ENCODE peak calls at places on chromosome 5, in eight cellular contexts. One of them, this sample, is unnamed.
A peak's percentile ranks its signal among the peaks of the same experiment; 100 is the strongest.

GRCh38 chr5:159322180-159322579 is 8.1 kb downstream of the IL12B start:
- DNase-seq in kidney: no peak
- DNase-seq in breast epithelium: no peak
- DNase-seq in sigmoid colon: no peak
- DNase-seq in SK-N-SH: no peak
- DNase-seq in tibial artery: no peak
- DNase-seq in BE2C: no peak
- DNase-seq in stomach: no peak
- DNase-seq in this sample: no peak

GRCh38 chr5:81268797-81269196 is 32.6 kb upstream of the ZCCHC9 start:
- DNase-seq in kidney: no peak
- DNase-seq in breast epithelium: no peak
- DNase-seq in sigmoid colon: no peak
- DNase-seq in SK-N-SH: no peak
- DNase-seq in tibial artery: no peak
- DNase-seq in BE2C: no peak
- DNase-seq in stomach: no peak
- DNase-seq in this sample: no peak

GRCh38 chr5:143874312-143874711 is 62.4 kb downstream of the HMHB1 start:
- DNase-seq in kidney: no peak
- DNase-seq in breast epithelium: no peak
- DNase-seq in sigmoid colon: no peak
- DNase-seq in SK-N-SH: no peak
- DNase-seq in tibial artery: no peak
- DNase-seq in BE2C: no peak
- DNase-seq in stomach: no peak
- DNase-seq in this sample: no peak

GRCh38 chr5:136053336-136054121 is 24.7 kb downstream of the TGFBI start:
- DNase-seq in kidney: no peak
- DNase-seq in breast epithelium: no peak
- DNase-seq in sigmoid colon: no peak
- DNase-seq in SK-N-SH: no peak
- DNase-seq in tibial artery: peak; percentile 87
- DNase-seq in BE2C: no peak
- DNase-seq in stomach: no peak
- DNase-seq in this sample: peak; percentile 54

GRCh38 chr5:31291323-31291854 is 97.9 kb downstream of the CDH6 start:
- DNase-seq in kidney: no peak
- DNase-seq in breast epithelium: no peak
- DNase-seq in sigmoid colon: no peak
- DNase-seq in SK-N-SH: peak; percentile 8
- DNase-seq in tibial artery: no peak
- DNase-seq in BE2C: peak; percentile 62
- DNase-seq in stomach: no peak
- DNase-seq in this sample: no peak

GRCh38 chr5:6745706-6746217 is 32.5 kb downstream of the TENT4A start:
- DNase-seq in kidney: no peak
- DNase-seq in breast epithelium: no peak
- DNase-seq in sigmoid colon: peak; percentile 18
- DNase-seq in SK-N-SH: peak; percentile 71
- DNase-seq in tibial artery: no peak
- DNase-seq in BE2C: no peak
- DNase-seq in stomach: no peak
- DNase-seq in this sample: no peak

GRCh38 chr5:111745075-111745474 is 11.9 kb downstream of the NREP start:
- DNase-seq in kidney: no peak
- DNase-seq in breast epithelium: no peak
- DNase-seq in sigmoid colon: no peak
- DNase-seq in SK-N-SH: no peak
- DNase-seq in tibial artery: no peak
- DNase-seq in BE2C: no peak
- DNase-seq in stomach: no peak
- DNase-seq in this sample: no peak

GRCh38 chr5:69415584-69415958 is 655 bp downstream of the MARVELD2 start:
- DNase-seq in kidney: no peak
- DNase-seq in breast epithelium: no peak
- DNase-seq in sigmoid colon: no peak
- DNase-seq in SK-N-SH: no peak
- DNase-seq in tibial artery: no peak
- DNase-seq in BE2C: no peak
- DNase-seq in stomach: peak; percentile 31
- DNase-seq in this sample: no peak

GRCh38 chr5:57986746-57987145 is 473.1 kb downstream of the PLK2 start:
- DNase-seq in kidney: no peak
- DNase-seq in breast epithelium: no peak
- DNase-seq in sigmoid colon: no peak
- DNase-seq in SK-N-SH: no peak
- DNase-seq in tibial artery: peak; percentile 63
- DNase-seq in BE2C: peak; percentile 8
- DNase-seq in stomach: no peak
- DNase-seq in this sample: no peak

GRCh38 chr5:176742246-176743105 is 67.9 kb upstream of the UNC5A start:
- DNase-seq in kidney: no peak
- DNase-seq in breast epithelium: no peak
- DNase-seq in sigmoid colon: no peak
- DNase-seq in SK-N-SH: peak; percentile 22
- DNase-seq in tibial artery: peak; percentile 25
- DNase-seq in BE2C: no peak
- DNase-seq in stomach: no peak
- DNase-seq in this sample: no peak

GRCh38 chr5:85049020-85049419 is 664.3 kb upstream of the EDIL3 start:
- DNase-seq in kidney: no peak
- DNase-seq in breast epithelium: no peak
- DNase-seq in sigmoid colon: no peak
- DNase-seq in SK-N-SH: no peak
- DNase-seq in tibial artery: no peak
- DNase-seq in BE2C: peak; percentile 83
- DNase-seq in stomach: no peak
- DNase-seq in this sample: no peak

GRCh38 chr5:111792659-111793058 is 35.7 kb upstream of the NREP start:
- DNase-seq in kidney: no peak
- DNase-seq in breast epithelium: no peak
- DNase-seq in sigmoid colon: no peak
- DNase-seq in SK-N-SH: no peak
- DNase-seq in tibial artery: no peak
- DNase-seq in BE2C: no peak
- DNase-seq in stomach: no peak
- DNase-seq in this sample: no peak

GRCh38 chr5:54178991-54179390 is 131.4 kb downstream of the ARL15 start:
- DNase-seq in kidney: no peak
- DNase-seq in breast epithelium: no peak
- DNase-seq in sigmoid colon: no peak
- DNase-seq in SK-N-SH: no peak
- DNase-seq in tibial artery: no peak
- DNase-seq in BE2C: no peak
- DNase-seq in stomach: no peak
- DNase-seq in this sample: no peak

GRCh38 chr5:132478498-132478855 is 12.1 kb downstream of the IRF1 start:
- DNase-seq in kidney: peak; percentile 29
- DNase-seq in breast epithelium: no peak
- DNase-seq in sigmoid colon: peak; percentile 42
- DNase-seq in SK-N-SH: no peak
- DNase-seq in tibial artery: no peak
- DNase-seq in BE2C: no peak
- DNase-seq in stomach: no peak
- DNase-seq in this sample: no peak

GRCh38 chr5:151259931-151260330 is 6.9 kb downstream of the GM2A start:
- DNase-seq in kidney: no peak
- DNase-seq in breast epithelium: no peak
- DNase-seq in sigmoid colon: no peak
- DNase-seq in SK-N-SH: no peak
- DNase-seq in tibial artery: no peak
- DNase-seq in BE2C: no peak
- DNase-seq in stomach: no peak
- DNase-seq in this sample: no peak

GRCh38 chr5:160470437-160471341 is 49.0 kb downstream of the PTTG1 start:
- DNase-seq in kidney: no peak
- DNase-seq in breast epithelium: no peak
- DNase-seq in sigmoid colon: no peak
- DNase-seq in SK-N-SH: no peak
- DNase-seq in tibial artery: no peak
- DNase-seq in BE2C: no peak
- DNase-seq in stomach: peak; percentile 27
- DNase-seq in this sample: no peak

GRCh38 chr5:135491552-135492318 is 39.6 kb upstream of the TIFAB start:
- DNase-seq in kidney: no peak
- DNase-seq in breast epithelium: no peak
- DNase-seq in sigmoid colon: no peak
- DNase-seq in SK-N-SH: peak; percentile 71
- DNase-seq in tibial artery: peak; percentile 50
- DNase-seq in BE2C: peak; percentile 27
- DNase-seq in stomach: peak; percentile 30
- DNase-seq in this sample: no peak

GRCh38 chr5:148909001-148909400 is 82.6 kb downstream of the ADRB2 start:
- DNase-seq in kidney: no peak
- DNase-seq in breast epithelium: no peak
- DNase-seq in sigmoid colon: no peak
- DNase-seq in SK-N-SH: no peak
- DNase-seq in tibial artery: no peak
- DNase-seq in BE2C: no peak
- DNase-seq in stomach: no peak
- DNase-seq in this sample: no peak

GRCh38 chr5:91366571-91366970 is 16.5 kb downstream of the ARRDC3 start:
- DNase-seq in kidney: no peak
- DNase-seq in breast epithelium: no peak
- DNase-seq in sigmoid colon: no peak
- DNase-seq in SK-N-SH: no peak
- DNase-seq in tibial artery: no peak
- DNase-seq in BE2C: no peak
- DNase-seq in stomach: no peak
- DNase-seq in this sample: no peak

GRCh38 chr5:152514827-152515397 is 109.8 kb upstream of the NMUR2 start:
- DNase-seq in kidney: no peak
- DNase-seq in breast epithelium: no peak
- DNase-seq in sigmoid colon: no peak
- DNase-seq in SK-N-SH: peak; percentile 27
- DNase-seq in tibial artery: no peak
- DNase-seq in BE2C: no peak
- DNase-seq in stomach: no peak
- DNase-seq in this sample: no peak
- TF ChIP-seq CTCF in kidney: no peak
- TF ChIP-seq CTCF in breast epithelium: no peak
- TF ChIP-seq CTCF in sigmoid colon: no peak
- TF ChIP-seq CTCF in SK-N-SH: peak; percentile 67
- TF ChIP-seq CTCF in tibial artery: no peak
- TF ChIP-seq CTCF in BE2C: peak; percentile 47
- TF ChIP-seq CTCF in stomach: no peak
- TF ChIP-seq CTCF in this sample: peak; percentile 24

DNA sequence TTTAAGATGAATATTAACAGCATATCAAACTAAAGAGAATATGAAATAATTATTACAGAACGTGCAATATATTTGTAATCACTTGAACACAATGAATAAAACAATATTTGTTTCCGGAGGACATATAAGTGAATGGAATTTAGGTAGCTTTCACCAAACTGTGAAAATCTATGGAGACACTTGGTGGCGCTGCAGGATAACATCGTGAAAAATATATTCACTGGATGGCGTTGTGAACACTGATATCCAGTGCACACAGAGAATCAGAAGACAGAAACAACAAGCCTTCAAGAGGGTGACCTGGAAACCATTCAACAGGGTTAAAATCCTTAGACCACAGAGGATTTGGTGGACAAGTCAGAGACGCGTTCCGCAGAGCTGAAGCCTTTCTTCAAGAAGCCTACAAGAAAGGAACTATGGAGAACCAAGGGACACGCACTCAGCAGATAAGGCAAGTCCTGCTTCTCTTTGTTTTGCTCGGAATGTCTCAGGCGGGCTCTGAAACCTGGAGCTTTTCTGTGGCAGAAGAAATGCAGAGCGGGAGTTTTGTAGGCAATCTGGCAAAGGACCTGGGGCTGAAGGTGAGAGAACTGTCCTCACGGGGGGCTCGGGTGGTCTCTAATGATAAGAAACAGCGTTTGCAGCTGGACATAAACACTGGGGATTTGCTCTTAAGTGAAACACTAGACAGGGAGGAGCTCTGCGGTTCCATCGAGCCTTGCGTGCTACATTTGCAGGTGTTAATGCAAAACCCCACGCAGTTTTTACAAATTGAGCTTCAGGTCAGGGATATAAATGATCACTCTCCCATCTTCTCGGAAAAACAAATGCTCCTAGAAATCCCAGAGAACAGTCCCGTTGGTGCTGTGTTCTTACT is at the start of gene PCDHB11:
- DNase-seq in kidney: no peak
- DNase-seq in breast epithelium: no peak
- DNase-seq in sigmoid colon: no peak
- DNase-seq in SK-N-SH: peak; percentile 41
- DNase-seq in tibial artery: no peak
- DNase-seq in BE2C: no peak
- DNase-seq in stomach: no peak
- DNase-seq in this sample: no peak
- H3K9me3 ChIP-seq in kidney: peaks cover 12% of the 10 kb centered on the region
- H3K9me3 ChIP-seq in breast epithelium: peaks cover 96% of the 10 kb centered on the region
- H3K9me3 ChIP-seq in sigmoid colon: peaks cover 61% of the 10 kb centered on the region
- H3K9me3 ChIP-seq in SK-N-SH: peaks cover 9% of the 10 kb centered on the region
- H3K9me3 ChIP-seq in tibial artery: peaks cover 95% of the 10 kb centered on the region
- H3K9me3 ChIP-seq in BE2C: no peaks in the 10 kb centered on the region
- H3K9me3 ChIP-seq in stomach: peaks cover 89% of the 10 kb centered on the region
- H3K9me3 ChIP-seq in this sample: no peaks in the 10 kb centered on the region

GRCh38 chr5:77993799-77994318 is 217.7 kb upstream of the TBCA start:
- DNase-seq in kidney: no peak
- DNase-seq in breast epithelium: no peak
- DNase-seq in sigmoid colon: no peak
- DNase-seq in SK-N-SH: no peak
- DNase-seq in tibial artery: no peak
- DNase-seq in BE2C: no peak
- DNase-seq in stomach: no peak
- DNase-seq in this sample: no peak
- H3K4me3 ChIP-seq in kidney: no peak overlapping the region
- H3K4me3 ChIP-seq in breast epithelium: no peak overlapping the region
- H3K4me3 ChIP-seq in sigmoid colon: no peak overlapping the region
- H3K4me3 ChIP-seq in SK-N-SH: no peak overlapping the region
- H3K4me3 ChIP-seq in tibial artery: no peak overlapping the region
- H3K4me3 ChIP-seq in BE2C: no peak overlapping the region
- H3K4me3 ChIP-seq in stomach: no peak overlapping the region
- H3K4me3 ChIP-seq in this sample: no peak overlapping the region

DNA sequence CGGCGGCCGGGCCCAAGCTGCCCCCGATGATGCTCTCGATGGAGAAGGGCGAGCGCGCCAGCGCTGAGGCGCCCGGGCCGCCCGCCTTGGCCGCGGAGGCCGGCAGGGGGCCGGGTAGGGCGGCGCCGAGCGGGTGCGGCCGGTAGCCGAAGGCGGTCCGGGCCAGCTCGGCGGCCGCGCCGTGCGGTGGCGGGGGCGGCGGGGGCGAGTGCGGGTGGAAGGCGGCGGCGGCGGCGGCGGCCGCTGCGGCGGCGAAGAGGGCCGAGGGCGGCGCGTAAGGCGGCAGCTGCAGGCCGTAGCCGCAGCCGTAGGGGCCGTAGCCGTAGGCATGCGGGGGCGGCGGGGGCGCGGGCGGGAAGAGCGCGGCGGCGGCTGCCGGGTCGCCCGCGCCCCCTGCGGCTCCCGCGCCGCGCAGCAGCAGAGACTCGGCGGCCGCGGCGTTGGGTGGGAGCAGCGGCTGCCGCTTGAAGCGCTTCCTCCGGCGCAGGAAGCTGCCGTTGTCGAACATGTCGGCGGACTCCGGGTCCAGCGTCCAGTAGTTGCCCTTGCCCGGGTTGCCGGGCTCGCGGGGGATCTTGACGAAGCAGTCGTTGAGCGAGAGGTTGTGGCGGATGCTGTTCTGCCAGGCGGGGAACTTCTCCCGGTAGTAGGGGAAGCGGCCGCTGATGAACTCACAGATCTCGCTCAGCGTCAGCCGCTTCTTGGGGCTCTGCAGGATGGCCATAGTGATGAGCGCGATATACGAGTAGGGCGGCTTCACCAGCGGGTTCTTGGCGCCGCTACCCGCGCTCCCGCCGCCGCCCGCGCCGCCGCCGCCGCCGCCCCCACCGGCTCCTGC is 1.1 kb downstream of the FOXD1 start:
- DNase-seq in kidney: peak; percentile 86
- DNase-seq in breast epithelium: no peak
- DNase-seq in sigmoid colon: no peak
- DNase-seq in SK-N-SH: peak; percentile 77
- DNase-seq in tibial artery: no peak
- DNase-seq in BE2C: peak; percentile 63
- DNase-seq in stomach: no peak
- DNase-seq in this sample: no peak
- TF ChIP-seq CTCF in kidney: no peak
- TF ChIP-seq CTCF in breast epithelium: no peak
- TF ChIP-seq CTCF in sigmoid colon: no peak
- TF ChIP-seq CTCF in SK-N-SH: no peak
- TF ChIP-seq CTCF in tibial artery: no peak
- TF ChIP-seq CTCF in BE2C: no peak
- TF ChIP-seq CTCF in stomach: no peak
- TF ChIP-seq CTCF in this sample: no peak

This sample was measured in gastrocnemius medialis.